ENCODE peak calls at places on chromosome 5, in five cellular contexts. C, F, R, E and S are unnamed samples. For H3K4me1, the result is how much of the 10 kb centered on the place peaks cover.

GRCh38 chr5:134028496-134028895 is 23.7 kb upstream of the VDAC1 start:
- DNase-seq in E (no peak), C (no peak), R (no peak), F (no peak), S (no peak)

GRCh38 chr5:136197462-136198142 is 4.6 kb upstream of the SMIM32 start:
- DNase-seq in F (no peak), E (no peak), R (peak), C (no peak), S (no peak)

GRCh38 chr5:316210-317085 is 5.1 kb upstream of the AHRR start:
- DNase-seq in R (no peak), F (no peak), C (no peak), E (peak), S (no peak)

GRCh38 chr5:127442085-127442484 is 75.4 kb upstream of the PRRC1 start:
- DNase-seq in C (no peak), R (no peak), E (no peak), F (peak), S (no peak)

GRCh38 chr5:2112128-2112808 is 229.5 kb upstream of the IRX4 start:
- DNase-seq in C (no peak), R (no peak), F (no peak), E (no peak), S (no peak)

GRCh38 chr5:15571081-15571480 is 71.1 kb downstream of the FBXL7 start:
- DNase-seq in F (no peak), R (no peak), E (no peak), C (no peak), S (no peak)

GRCh38 chr5:179178016-179178575 is 117.9 kb downstream of the ZNF354C start:
- DNase-seq in R (no peak), F (no peak), E (peak), C (no peak), S (no peak)

GRCh38 chr5:116571568-116572321 is 2.9 kb downstream of the SEMA6A start:
- DNase-seq in R (no peak), E (no peak), C (peak), F (no peak), S (no peak)

GRCh38 chr5:96333397-96333790 is 99.7 kb downstream of the PCSK1 start:
- DNase-seq in F (no peak), R (no peak), C (no peak), E (no peak), S (no peak)

GRCh38 chr5:88555658-88556057 is 287.0 kb upstream of the TMEM161B start:
- DNase-seq in R (no peak), C (no peak), E (no peak), F (no peak), S (no peak)

GRCh38 chr5:89703799-89704198 is 705.8 kb downstream of the CETN3 start:
- DNase-seq in R (no peak), C (no peak), E (no peak), F (no peak), S (no peak)

GRCh38 chr5:154486427-154486866 is 8.4 kb upstream of the HAND1 start:
- DNase-seq in C (no peak), R (no peak), F (no peak), E (no peak), S (no peak)

GRCh38 chr5:57550132-57550531 is 67.5 kb upstream of the ACTBL2 start:
- DNase-seq in F (no peak), E (no peak), R (no peak), C (no peak), S (no peak)

GRCh38 chr5:111072949-111073682 is 1.6 kb downstream of the TSLP start:
- DNase-seq in C (peak), F (peak), R (peak), E (peak), S (peak)

GRCh38 chr5:33612386-33612785 is 171.6 kb downstream of the TARS1 start:
- DNase-seq in C (no peak), R (no peak), E (no peak), F (no peak), S (no peak)

GRCh38 chr5:129716235-129717030 is 31.5 kb upstream of the MINAR2 start:
- DNase-seq in E (no peak), R (no peak), F (no peak), C (no peak), S (no peak)

GRCh38 chr5:54301215-54301614 is 9.2 kb downstream of the ARL15 start:
- DNase-seq in E (no peak), R (no peak), F (no peak), C (no peak), S (no peak)

GRCh38 chr5:103674739-103675138 is 112.2 kb upstream of the NUDT12 start:
- DNase-seq in E (no peak), C (peak), R (no peak), F (no peak), S (no peak)

GRCh38 chr5:119388619-119389190 is 32.9 kb downstream of the TNFAIP8 start:
- DNase-seq in C (no peak), R (no peak), E (no peak), F (no peak), S (no peak)

GRCh38 chr5:131932235-131932634 is 13.2 kb downstream of the MEIKIN start:
- DNase-seq in E (no peak), C (no peak), F (no peak), R (no peak), S (no peak)

GRCh38 chr5:107772418-107773310 is 101.9 kb upstream of the EFNA5 start:
- DNase-seq in E (no peak), C (no peak), F (no peak), R (no peak), S (no peak)

GRCh38 chr5:172788771-172789686 is 18.0 kb upstream of the DUSP1 start:
- DNase-seq in F (no peak), E (no peak), R (no peak), C (peak), S (no peak)

GRCh38 chr5:57749396-57749795 is 266.8 kb upstream of the ACTBL2 start:
- DNase-seq in E (no peak), C (no peak), F (no peak), R (no peak), S (no peak)

GRCh38 chr5:71483355-71483754 is 27.9 kb downstream of the BDP1 start:
- DNase-seq in C (no peak), R (no peak), E (no peak), F (no peak), S (no peak)

GRCh38 chr5:172283862-172284274 is 304 bp upstream of the UBTD2 start:
- DNase-seq in C (peak), R (peak), E (peak), F (peak), S (peak)

GRCh38 chr5:173383711-173384110 is 55.5 kb upstream of the STC2 start:
- DNase-seq in R (no peak), E (no peak), F (no peak), C (no peak), S (no peak)

GRCh38 chr5:42638972-42639371 is 117.6 kb upstream of the CCDC152 start:
- DNase-seq in C (no peak), F (no peak), R (no peak), E (no peak), S (no peak)

GRCh38 chr5:173969167-173970049 is 19.6 kb upstream of the C5orf47 start:
- DNase-seq in F (no peak), E (no peak), C (no peak), R (no peak), S (no peak)

GRCh38 chr5:128579111-128579510 is 41.1 kb upstream of the FBN2 start:
- DNase-seq in R (no peak), C (no peak), E (no peak), F (no peak), S (no peak)

GRCh38 chr5:121503111-121503840 is 348.4 kb upstream of the FTMT start:
- DNase-seq in E (peak), F (peak), C (no peak), R (peak), S (no peak)

DNA sequence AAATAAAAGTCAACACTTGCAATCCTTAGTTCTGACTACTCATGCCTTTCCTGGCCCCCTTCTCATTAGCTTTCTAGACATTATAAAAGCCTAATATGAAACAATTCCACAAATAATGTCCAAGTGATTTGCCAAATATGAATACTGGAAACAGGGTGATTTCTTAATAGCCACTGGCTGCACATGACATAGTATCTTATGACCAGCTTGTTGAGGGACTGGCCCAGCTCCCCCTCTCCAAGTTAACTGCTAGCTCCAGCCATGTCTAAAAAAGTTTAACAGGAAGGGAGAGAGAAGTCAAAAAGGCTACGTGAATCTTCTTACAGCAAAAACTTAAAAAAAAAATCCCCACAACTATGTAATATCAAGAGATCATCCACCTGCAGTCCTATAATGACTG is 1.5 kb downstream of the CERT1 start:
- DNase-seq in E (no peak), C (peak), R (peak), F (no peak), S (no peak)
- H3K27ac ChIP-seq in E (peak), C (peak), R (no peak), F (peak), S (peak)

GRCh38 chr5:149883550-149883949 is 61.0 kb downstream of the PDE6A start:
- DNase-seq in E (no peak), F (no peak), R (no peak), C (no peak), S (no peak)

GRCh38 chr5:149886060-149886459 is 58.5 kb downstream of the PDE6A start:
- DNase-seq in F (no peak), E (no peak), C (peak), R (no peak), S (no peak)

GRCh38 chr5:149886697-149887470 is 57.7 kb downstream of the PDE6A start:
- DNase-seq in E (no peak), F (no peak), R (peak), C (no peak), S (no peak)

GRCh38 chr5:149887622-149888183 is 56.9 kb downstream of the PDE6A start:
- DNase-seq in F (no peak), R (no peak), E (no peak), C (peak), S (no peak)

DNA sequence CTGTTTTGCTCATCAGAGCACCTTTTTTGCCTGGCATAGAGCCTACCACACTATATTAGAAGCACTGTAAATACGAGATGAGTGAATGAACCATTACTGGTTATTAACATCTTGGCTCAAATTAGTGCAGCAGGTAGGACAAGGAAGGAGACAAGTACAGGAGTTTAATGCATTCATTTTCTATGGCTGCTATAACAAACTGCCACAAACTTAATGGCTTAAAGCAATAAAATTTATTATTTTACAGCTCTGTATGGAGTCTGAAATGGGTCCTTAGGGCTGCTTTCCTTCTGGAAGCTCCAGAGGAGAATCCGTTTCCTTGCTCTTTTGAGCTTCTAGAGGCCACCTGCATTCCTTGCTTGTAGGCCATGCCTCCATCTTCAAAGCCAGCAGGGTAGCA is 59.1 kb downstream of the PDE6A start:
- DNase-seq in E (no peak), C (no peak), F (no peak), R (no peak), S (no peak)
- H3K4me1 ChIP-seq in E (under half), C (under half), F (under half), R (under half), S (under half)

GRCh38 chr5:58924306-58924705 is 341.4 kb downstream of the RAB3C start:
- DNase-seq in F (no peak), R (no peak), C (peak), E (no peak), S (no peak)

GRCh38 chr5:58921106-58921505 is 338.2 kb downstream of the RAB3C start:
- DNase-seq in R (no peak), C (no peak), E (no peak), F (no peak), S (no peak)

GRCh38 chr5:58925627-58926545 is 343.0 kb downstream of the RAB3C start:
- DNase-seq in C (peak), E (no peak), R (no peak), F (no peak), S (no peak)

GRCh38 chr5:58923355-58923754 is 340.5 kb downstream of the RAB3C start:
- DNase-seq in R (no peak), E (no peak), C (no peak), F (no peak), S (no peak)

GRCh38 chr5:58922392-58923171 is 339.7 kb downstream of the RAB3C start:
- DNase-seq in R (peak), E (no peak), F (no peak), C (peak), S (no peak)
- H3K27ac ChIP-seq in R (peak), E (no peak), F (no peak), C (peak), S (no peak)

GRCh38 chr5:180647465-180647864 is 1.9 kb downstream of the FLT4 start:
- DNase-seq in R (no peak), F (no peak), C (no peak), E (no peak), S (peak)

GRCh38 chr5:180646963-180647305 is 2.5 kb downstream of the FLT4 start:
- DNase-seq in E (no peak), R (no peak), F (no peak), C (no peak), S (peak)

GRCh38 chr5:180644825-180645608 is 4.4 kb downstream of the FLT4 start:
- DNase-seq in F (no peak), R (no peak), E (no peak), C (peak), S (no peak)

GRCh38 chr5:180645609-180646204 is 3.7 kb downstream of the FLT4 start:
- DNase-seq in R (no peak), E (no peak), C (no peak), F (no peak), S (no peak)

GRCh38 chr5:180646289-180646962 is 3.0 kb downstream of the FLT4 start:
- DNase-seq in E (no peak), R (no peak), F (no peak), C (no peak), S (no peak)
- H3K4me1 ChIP-seq in E (under half), R (under half), F (under half), C (under half), S (under half)